ENCODE peak calls at places on chromosomes 3 and 15, in seven cellular contexts. D is GM23338, F is neuronal stem cell, W is astrocyte, C is IMR-90, X is PC-3, I is fibroblast of lung. V is an unnamed sample.
A peak's percentile ranks its signal among the peaks of the same experiment; 100 is the strongest.

GRCh38 chr15:67463488-67463887 is 57.4 kb upstream of the C15orf61 start:
- DNase-seq in I (no peak), F (no peak), W (no peak), X (no peak), D (no peak), C (no peak), V (no peak)

GRCh38 chr3:112926000-112926399 is 48.9 kb downstream of the CD200R1 start:
- DNase-seq in W (no peak), I (no peak), C (no peak), D (no peak), X (no peak), F (no peak), V (no peak)

GRCh38 chr15:23994273-23994672 is 307.2 kb upstream of the NDN start:
- DNase-seq in C (no peak), X (no peak), I (no peak), W (no peak), F (no peak), D (no peak), V (no peak)

GRCh38 chr3:61841111-61841845 is 279.9 kb downstream of the PTPRG start:
- DNase-seq in F (no peak), X (no peak), I (peak; percentile 56), D (no peak), C (peak; percentile 68), W (peak; percentile 49), V (no peak)

GRCh38 chr3:187738400-187739124 is 6.7 kb downstream of the BCL6 start:
- DNase-seq in I (peak; percentile 88), X (peak; percentile 94), D (peak; percentile 98), W (peak; percentile 85), F (peak; percentile 88), C (peak; percentile 93), V (peak; percentile 86)

GRCh38 chr3:129449279-129450115 is 9.5 kb downstream of the IFT122 start:
- DNase-seq in F (no peak), C (no peak), I (peak; percentile 39), W (peak; percentile 30), D (peak; percentile 20), X (no peak), V (no peak)

GRCh38 chr15:81189583-81190283 is 6.9 kb upstream of the IL16 start:
- DNase-seq in C (peak; percentile 99), D (no peak), W (peak; percentile 86), X (no peak), I (peak; percentile 89), F (no peak), V (no peak)

GRCh38 chr15:31452595-31453557 is 126.2 kb downstream of the KLF13 start:
- DNase-seq in F (no peak), X (no peak), C (no peak), I (no peak), W (no peak), D (no peak), V (no peak)

GRCh38 chr3:86793786-86794185 is 197.2 kb downstream of the VGLL3 start:
- DNase-seq in X (peak; percentile 96), W (peak; percentile 97), F (no peak), C (peak; percentile 97), D (peak; percentile 21), I (peak; percentile 98), V (no peak)

GRCh38 chr3:3665961-3666640 is 133.1 kb upstream of the LRRN1 start:
- DNase-seq in D (no peak), C (no peak), I (no peak), W (no peak), F (no peak), X (no peak), V (no peak)

GRCh38 chr3:56772926-56773587 is 28.7 kb downstream of the ARHGEF3 start:
- DNase-seq in W (no peak), F (no peak), C (no peak), X (no peak), D (no peak), I (no peak), V (no peak)

GRCh38 chr3:123244128-123244527 is 42.4 kb downstream of the SEC22A start:
- DNase-seq in W (no peak), X (no peak), C (no peak), I (no peak), F (no peak), D (no peak), V (peak; percentile 43)

GRCh38 chr3:111610189-111610588 is 15.0 kb upstream of the ZBED2 start:
- DNase-seq in I (peak; percentile 59), F (no peak), X (no peak), D (no peak), W (peak; percentile 44), C (no peak), V (peak; percentile 61)

GRCh38 chr15:65410972-65411371 is 11.8 kb downstream of the IGDCC4 start:
- DNase-seq in X (no peak), I (no peak), C (no peak), W (no peak), D (no peak), F (no peak), V (no peak)

GRCh38 chr15:35549567-35549966 is 3.6 kb upstream of the DPH6 start:
- DNase-seq in C (no peak), F (peak; percentile 66), I (no peak), X (no peak), W (no peak), D (peak; percentile 55), V (no peak)

GRCh38 chr3:58334013-58334321 is 1.3 kb downstream of the PXK start:
- DNase-seq in I (no peak), D (no peak), F (no peak), W (no peak), X (no peak), C (no peak), V (no peak)

GRCh38 chr15:49989498-49989897 is 129.5 kb downstream of the ATP8B4 start:
- DNase-seq in F (no peak), W (no peak), X (no peak), D (no peak), C (no peak), I (no peak), V (no peak)

GRCh38 chr3:126961191-126961790 is 21.6 kb upstream of the PLXNA1 start:
- DNase-seq in W (peak; percentile 30), C (peak; percentile 61), F (no peak), X (peak; percentile 75), D (no peak), I (peak; percentile 40), V (no peak)

GRCh38 chr3:126961791-126962461 is 21.0 kb upstream of the PLXNA1 start:
- DNase-seq in D (no peak), F (no peak), I (no peak), C (no peak), W (no peak), X (no peak), V (no peak)

GRCh38 chr3:126959921-126960603 is 22.9 kb upstream of the PLXNA1 start:
- DNase-seq in D (peak; percentile 32), F (no peak), W (peak; percentile 54), X (peak; percentile 83), C (peak; percentile 73), I (peak; percentile 69), V (no peak)

GRCh38 chr3:126959144-126959920 is 23.6 kb upstream of the PLXNA1 start:
- DNase-seq in F (no peak), I (no peak), D (no peak), W (no peak), X (no peak), C (no peak), V (no peak)

DNA sequence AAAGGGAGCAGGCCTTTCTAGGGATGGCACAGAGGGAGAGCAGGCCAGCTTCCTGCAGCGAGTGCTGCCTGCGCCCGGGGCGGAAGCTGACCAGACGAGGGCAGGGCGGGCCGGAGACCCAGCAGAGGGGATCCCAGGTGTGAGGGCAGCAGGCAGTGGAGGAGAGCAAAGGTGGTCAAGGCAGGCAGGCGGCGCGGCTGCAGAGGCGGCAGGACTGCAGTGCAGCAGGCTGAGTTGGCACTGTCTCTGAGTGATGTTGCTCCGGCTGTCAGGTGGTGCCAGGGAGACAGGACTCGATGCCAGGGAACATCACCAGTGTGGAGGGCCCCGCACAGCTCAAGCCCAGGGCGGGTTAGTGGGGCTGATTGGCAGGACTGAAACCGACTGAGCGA is 22.3 kb upstream of the PLXNA1 start:
- DNase-seq in F (no peak), X (no peak), W (no peak), I (no peak), D (no peak), C (no peak), V (no peak)
- H2AFZ ChIP-seq in F (peak overlapping the region; percentile 72), X (peak overlapping the region; percentile 53), W (peak overlapping the region; percentile 92), I (no peak overlapping the region), D (no peak overlapping the region), C (peak overlapping the region; percentile 83), V (no peak overlapping the region)

GRCh38 chr3:23495507-23495906 is 292.4 kb downstream of the UBE2E2 start:
- DNase-seq in C (peak; percentile 47), X (peak; percentile 45), I (peak; percentile 59), W (peak; percentile 51), F (no peak), D (no peak), V (no peak)
- H2AFZ ChIP-seq in C (no peak overlapping the region), X (no peak overlapping the region), I (no peak overlapping the region), W (no peak overlapping the region), F (no peak overlapping the region), D (no peak overlapping the region), V (no peak overlapping the region)

GRCh38 chr15:60853077-60853476 is 374.1 kb upstream of the ICE2 start:
- DNase-seq in W (no peak), D (no peak), F (no peak), C (no peak), X (no peak), I (no peak), V (no peak)
- H2AFZ ChIP-seq in W (no peak overlapping the region), D (no peak overlapping the region), F (no peak overlapping the region), C (no peak overlapping the region), X (no peak overlapping the region), I (no peak overlapping the region), V (no peak overlapping the region)

GRCh38 chr15:52228928-52229327 is 37.7 kb upstream of the GNB5 start:
- DNase-seq in X (peak; percentile 11), D (peak; percentile 83), F (no peak), C (no peak), I (peak; percentile 13), W (no peak), V (no peak)
- H2AFZ ChIP-seq in X (no peak overlapping the region), D (no peak overlapping the region), F (no peak overlapping the region), C (peak overlapping the region; percentile 73), I (no peak overlapping the region), W (no peak overlapping the region), V (no peak overlapping the region)

V was measured in DND-41.